ENCODE peak calls at places on chromosomes 7 and 10, in seven cellular contexts. T, R, A, O, Q, L and X are unnamed samples.

GRCh38 chr7:139720705-139721231 is 57.0 kb downstream of the HIPK2 start:
- DNase-seq in T (no peak), R (no peak), A (peak; percentile 58), O (no peak), Q (no peak), L (no peak), X (peak; percentile 88)

GRCh38 chr10:90849956-90850749 is 7.7 kb downstream of the HTR7 start:
- DNase-seq in T (peak; percentile 48), R (no peak), A (no peak), O (no peak), Q (no peak), L (no peak), X (no peak)

GRCh38 chr7:98548370-98548769 is 68.7 kb upstream of the NPTX2 start:
- DNase-seq in T (no peak), R (no peak), A (no peak), O (no peak), Q (no peak), L (no peak), X (no peak)

GRCh38 chr7:11786186-11786585 is 45.8 kb downstream of the THSD7A start:
- DNase-seq in T (peak; percentile 79), R (no peak), A (no peak), O (no peak), Q (peak; percentile 2), L (no peak), X (peak; percentile 24)

GRCh38 chr7:14871880-14872279 is 30.7 kb downstream of the DGKB start:
- DNase-seq in T (no peak), R (no peak), A (no peak), O (no peak), Q (no peak), L (no peak), X (no peak)

GRCh38 chr10:11154809-11155208 is 137.1 kb downstream of the CELF2 start:
- DNase-seq in T (no peak), R (no peak), A (no peak), O (no peak), Q (no peak), L (no peak), X (no peak)

GRCh38 chr7:8120390-8121058 is 141.4 kb downstream of the ICA1 start:
- DNase-seq in T (no peak), R (no peak), A (no peak), O (no peak), Q (no peak), L (no peak), X (no peak)

GRCh38 chr7:99625321-99625720 is 8.6 kb downstream of the ZSCAN25 start:
- DNase-seq in T (no peak), R (no peak), A (no peak), O (no peak), Q (no peak), L (no peak), X (no peak)

GRCh38 chr10:29714096-29714874 is 79.5 kb upstream of the SVIL start:
- DNase-seq in T (peak; percentile 90), R (no peak), A (peak; percentile 67), O (peak; percentile 37), Q (no peak), L (no peak), X (peak; percentile 76)

GRCh38 chr7:76065016-76065612 is 17.2 kb downstream of the MDH2 start:
- DNase-seq in T (no peak), R (no peak), A (no peak), O (no peak), Q (no peak), L (no peak), X (no peak)

GRCh38 chr10:19788902-19789301 is 27.3 kb upstream of the PLXDC2 start:
- DNase-seq in T (no peak), R (no peak), A (no peak), O (no peak), Q (peak; percentile 51), L (no peak), X (no peak)

GRCh38 chr7:17535776-17536175 is 237.3 kb downstream of the AHR start:
- DNase-seq in T (no peak), R (no peak), A (no peak), O (no peak), Q (peak; percentile 67), L (no peak), X (peak; percentile 47)

GRCh38 chr10:123140164-123140982 is 4.6 kb downstream of the HMX3 start:
- DNase-seq in T (no peak), R (no peak), A (no peak), O (no peak), Q (no peak), L (no peak), X (no peak)

GRCh38 chr7:121037828-121038716 is 49.6 kb downstream of the CPED1 start:
- DNase-seq in T (no peak), R (no peak), A (no peak), O (no peak), Q (no peak), L (no peak), X (no peak)

GRCh38 chr10:91410638-91411367 is 659 bp downstream of the HECTD2 start:
- DNase-seq in T (peak; percentile 52), R (peak; percentile 57), A (peak; percentile 30), O (no peak), Q (no peak), L (no peak), X (no peak)

GRCh38 chr7:55774327-55775050 is 88.1 kb downstream of the SEPTIN14 start:
- DNase-seq in T (no peak), R (no peak), A (no peak), O (no peak), Q (no peak), L (no peak), X (no peak)

GRCh38 chr10:68406815-68407585 is at the start of gene RUFY2:
- DNase-seq in T (peak; percentile 59), R (peak; percentile 81), A (peak; percentile 77), O (peak; percentile 12), Q (peak; percentile 21), L (peak; percentile 80), X (peak; percentile 16)

GRCh38 chr7:88244287-88244686 is 24.4 kb upstream of the SRI start:
- DNase-seq in T (no peak), R (no peak), A (no peak), O (no peak), Q (no peak), L (no peak), X (no peak)
- H3K4me3 ChIP-seq in T (no peak overlapping the region), R (no peak overlapping the region), A (no peak overlapping the region), O (no peak overlapping the region), Q (no peak overlapping the region), L (no peak overlapping the region), X (no peak overlapping the region)

GRCh38 chr10:48722153-48722861 is 37.6 kb downstream of the WDFY4 start:
- DNase-seq in T (no peak), R (no peak), A (no peak), O (no peak), Q (no peak), L (no peak), X (no peak)

GRCh38 chr10:48724127-48724526 is 39.5 kb downstream of the WDFY4 start:
- DNase-seq in T (no peak), R (no peak), A (no peak), O (no peak), Q (no peak), L (no peak), X (no peak)

GRCh38 chr10:48727866-48728265 is 43.2 kb downstream of the WDFY4 start:
- DNase-seq in T (no peak), R (no peak), A (no peak), O (no peak), Q (no peak), L (no peak), X (no peak)

GRCh38 chr10:48729222-48729621 is 44.5 kb downstream of the WDFY4 start:
- DNase-seq in T (no peak), R (no peak), A (no peak), O (no peak), Q (no peak), L (no peak), X (no peak)

DNA sequence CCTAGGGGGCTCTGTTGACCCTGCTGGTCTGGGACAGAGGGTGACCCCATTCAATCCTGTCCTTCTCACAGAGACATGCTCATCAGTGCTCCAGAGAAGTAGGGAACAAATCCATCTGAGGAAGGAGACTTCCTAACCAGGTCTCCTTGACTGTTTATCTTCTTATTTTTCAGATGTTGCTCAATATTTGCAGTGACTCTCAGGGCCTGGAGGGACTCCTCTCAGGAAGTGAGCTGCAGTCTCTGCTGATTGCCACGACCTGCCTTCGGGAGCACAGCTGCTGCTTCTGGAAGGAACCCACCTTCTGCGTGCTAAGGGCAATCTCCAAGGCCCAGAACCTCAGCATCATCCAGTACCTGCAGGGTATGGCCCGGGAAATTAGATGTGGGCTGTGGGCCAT is 41.0 kb downstream of the WDFY4 start:
- DNase-seq in T (no peak), R (no peak), A (no peak), O (no peak), Q (no peak), L (no peak), X (no peak)
- H3K4me3 ChIP-seq in T (no peak overlapping the region), R (no peak overlapping the region), A (no peak overlapping the region), O (no peak overlapping the region), Q (no peak overlapping the region), L (no peak overlapping the region), X (no peak overlapping the region)

GRCh38 chr7:27116962-27117686 is 13.4 kb downstream of the HOXA4 start:
- DNase-seq in T (no peak), R (no peak), A (no peak), O (no peak), Q (no peak), L (no peak), X (no peak)

GRCh38 chr7:27119412-27119911 is 11.1 kb downstream of the HOXA4 start:
- DNase-seq in T (no peak), R (no peak), A (no peak), O (no peak), Q (no peak), L (no peak), X (no peak)

GRCh38 chr7:27117687-27118491 is 12.7 kb downstream of the HOXA4 start:
- DNase-seq in T (no peak), R (no peak), A (no peak), O (no peak), Q (no peak), L (no peak), X (no peak)

GRCh38 chr7:27116521-27116946 is 14.0 kb downstream of the HOXA4 start:
- DNase-seq in T (no peak), R (no peak), A (no peak), O (no peak), Q (no peak), L (no peak), X (no peak)

GRCh38 chr7:27118580-27118979 is 12.0 kb downstream of the HOXA4 start:
- DNase-seq in T (no peak), R (no peak), A (no peak), O (no peak), Q (no peak), L (no peak), X (no peak)
- H3K4me3 ChIP-seq in T (no peak overlapping the region), R (no peak overlapping the region), A (no peak overlapping the region), O (no peak overlapping the region), Q (no peak overlapping the region), L (no peak overlapping the region), X (no peak overlapping the region)

GRCh38 chr7:2873146-2873545 is 29.0 kb upstream of the GNA12 start:
- DNase-seq in T (no peak), R (no peak), A (no peak), O (no peak), Q (no peak), L (no peak), X (no peak)

GRCh38 chr7:2870471-2870941 is 26.4 kb upstream of the GNA12 start:
- DNase-seq in T (peak; percentile 68), R (no peak), A (peak; percentile 78), O (no peak), Q (no peak), L (no peak), X (peak; percentile 34)

GRCh38 chr7:2866601-2867000 is 22.5 kb upstream of the GNA12 start:
- DNase-seq in T (no peak), R (no peak), A (no peak), O (no peak), Q (no peak), L (no peak), X (no peak)

GRCh38 chr7:2872296-2872874 is 28.3 kb upstream of the GNA12 start:
- DNase-seq in T (no peak), R (no peak), A (no peak), O (no peak), Q (no peak), L (no peak), X (no peak)

GRCh38 chr7:2869981-2870380 is 25.9 kb upstream of the GNA12 start:
- DNase-seq in T (no peak), R (no peak), A (no peak), O (no peak), Q (no peak), L (no peak), X (no peak)
- H3K4me3 ChIP-seq in T (no peak overlapping the region), R (no peak overlapping the region), A (no peak overlapping the region), O (no peak overlapping the region), Q (no peak overlapping the region), L (no peak overlapping the region), X (no peak overlapping the region)